ENCODE peak calls at places on chromosomes 2 and 18, in nine cellular contexts. T is pancreas, K is hepatocyte, P is aorta, V is tibial artery, L is fibroblast of lung, S is GM23338, C is tibial nerve, M is ovary. D is an unnamed sample. For H3K4me1, the result is how much of the 10 kb centered on the place peaks cover.

GRCh38 chr2:1979101-1979500 is 234.8 kb upstream of the PXDN start:
- DNase-seq in T (no peak), K (no peak), P (no peak), V (no peak), L (no peak), S (no peak), C (no peak), M (no peak), D (no peak)

GRCh38 chr2:26559044-26559405 is 81.1 kb upstream of the OTOF start:
- DNase-seq in T (no peak), K (no peak), P (peak), V (peak), L (no peak), S (no peak), C (no peak), M (no peak), D (no peak)

GRCh38 chr2:68943581-68944568 is 8.8 kb downstream of the GKN2 start:
- DNase-seq in T (peak), K (peak), P (peak), V (peak), L (peak), S (peak), C (peak), M (peak), D (peak)

GRCh38 chr2:152646775-152647174 is 70.5 kb downstream of the PRPF40A start:
- DNase-seq in T (no peak), K (peak), P (no peak), V (no peak), L (peak), S (peak), C (no peak), M (no peak), D (no peak)

GRCh38 chr2:37774976-37775907 is 103.8 kb upstream of the CDC42EP3 start:
- DNase-seq in T (no peak), K (no peak), P (no peak), V (no peak), L (peak), S (no peak), C (no peak), M (no peak), D (peak)

GRCh38 chr2:96146151-96146880 is 1.1 kb upstream of the DUSP2 start:
- DNase-seq in T (peak), K (no peak), P (peak), V (peak), L (no peak), S (no peak), C (no peak), M (peak), D (peak)

GRCh38 chr2:135473567-135473966 is 57.5 kb downstream of the ZRANB3 start:
- DNase-seq in T (no peak), K (peak), P (no peak), V (no peak), L (peak), S (peak), C (no peak), M (no peak), D (no peak)

GRCh38 chr18:74299746-74300145 is 8.0 kb upstream of the CYB5A start:
- DNase-seq in T (no peak), K (no peak), P (no peak), V (no peak), L (no peak), S (no peak), C (no peak), M (no peak), D (no peak)

DNA sequence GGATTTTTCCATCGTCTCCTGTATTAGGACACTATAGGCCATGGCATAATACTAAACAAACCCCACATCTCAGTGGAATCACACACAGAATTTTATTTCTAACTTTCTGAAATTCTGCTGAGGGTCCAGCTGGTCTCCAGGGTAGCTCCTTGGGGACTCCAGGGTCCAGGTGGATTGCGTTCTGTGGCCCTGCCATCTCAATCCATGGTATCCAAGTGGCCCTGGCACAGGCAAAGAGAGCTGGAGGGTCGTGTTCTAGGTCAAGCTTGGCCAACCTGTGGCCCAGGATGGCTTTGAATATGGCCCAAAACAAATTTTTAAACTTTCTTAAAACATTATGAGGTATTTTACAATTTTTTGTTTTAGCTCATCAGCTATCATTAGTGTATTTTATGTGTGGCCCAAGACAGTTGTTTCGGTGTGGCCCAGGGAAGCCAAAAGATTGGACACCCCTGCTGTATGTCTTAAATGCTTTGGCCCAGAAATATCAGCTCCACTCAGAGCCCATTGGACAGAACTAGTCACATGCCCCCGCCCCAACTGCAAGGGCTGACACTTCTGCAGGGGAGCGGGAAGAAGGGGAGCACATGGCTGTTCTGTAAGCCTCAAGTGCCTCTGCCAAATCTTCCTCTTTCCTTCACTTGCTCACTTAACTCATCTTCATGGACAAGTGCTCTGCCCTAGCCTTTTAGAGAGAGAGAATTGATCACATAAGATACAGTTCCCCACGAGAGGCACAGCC is 134.8 kb downstream of the CTIF start:
- DNase-seq in T (no peak), K (no peak), P (no peak), V (no peak), L (no peak), S (no peak), C (no peak), M (peak), D (no peak)
- H3K4me1 ChIP-seq in T (under half), K (under half), P (under half), V (under half), L (under half), S (under half), C (under half), M (under half), D (under half)

GRCh38 chr18:36688020-36688965 is 140.5 kb downstream of the TPGS2 start:
- DNase-seq in T (peak), K (peak), P (no peak), V (no peak), L (peak), S (peak), C (peak), M (peak), D (peak)
- H3K27ac ChIP-seq in T (no peak), K (no peak), P (no peak), V (no peak), L (no peak), S (no peak), C (no peak), M (no peak), D (no peak)

GRCh38 chr2:31253344-31254155 is 19.6 kb downstream of the EHD3 start:
- DNase-seq in T (no peak), K (peak), P (no peak), V (no peak), L (no peak), S (peak), C (no peak), M (no peak), D (no peak)

GRCh38 chr2:31254237-31255203 is 20.6 kb downstream of the EHD3 start:
- DNase-seq in T (no peak), K (no peak), P (no peak), V (no peak), L (no peak), S (no peak), C (no peak), M (no peak), D (no peak)

GRCh38 chr2:31251018-31251417 is 17.1 kb downstream of the EHD3 start:
- DNase-seq in T (no peak), K (no peak), P (no peak), V (no peak), L (no peak), S (no peak), C (no peak), M (no peak), D (no peak)

GRCh38 chr2:31249009-31249690 is 15.2 kb downstream of the EHD3 start:
- DNase-seq in T (no peak), K (no peak), P (no peak), V (no peak), L (no peak), S (no peak), C (no peak), M (no peak), D (no peak)

DNA sequence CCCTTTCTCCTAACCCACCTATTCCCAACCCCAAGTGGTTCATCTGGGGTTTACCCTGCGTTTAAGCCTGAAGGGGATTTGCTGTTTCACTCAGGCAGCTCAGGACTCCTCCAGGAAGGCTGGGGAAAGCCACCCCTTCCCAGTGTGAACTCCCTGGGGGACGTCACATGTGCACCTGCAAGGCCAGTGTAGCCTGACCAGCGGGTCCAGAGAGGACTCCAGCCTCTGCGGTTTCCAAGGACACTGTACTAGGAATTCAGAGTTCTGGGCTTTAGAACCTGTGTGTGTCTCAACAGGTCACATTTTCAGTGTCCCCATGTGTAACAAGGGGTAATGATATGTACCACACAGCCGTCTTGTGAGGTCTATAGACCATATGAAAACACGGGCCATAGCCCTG is 17.9 kb downstream of the EHD3 start:
- DNase-seq in T (no peak), K (no peak), P (no peak), V (no peak), L (no peak), S (no peak), C (no peak), M (no peak), D (no peak)
- H3K4me1 ChIP-seq in T (under half), K (under half), P (under half), V (under half), L (under half), S (under half), C (under half), M (under half), D (under half)

GRCh38 chr2:239908308-239908707 is 116.8 kb downstream of the NDUFA10 start:
- DNase-seq in T (no peak), K (no peak), P (no peak), V (peak), L (no peak), S (no peak), C (no peak), M (no peak), D (no peak)
- H3K27ac ChIP-seq in T (no peak), K (no peak), P (no peak), V (no peak), L (no peak), S (no peak), C (no peak), M (no peak), D (no peak)